ENCODE peak calls at places on chromosomes 16 and 17, in four cellular contexts. One of them, this sample, is unnamed.

GRCh38 chr16:28820016-28820415 is 2.8 kb upstream of the ATXN2L start:
- DNase-seq in epithelial cell of esophagus: no peak
- DNase-seq in BJ: no peak
- DNase-seq in NB4: no peak
- DNase-seq in this sample: no peak

GRCh38 chr17:73493212-73493814 is 150.9 kb downstream of the SDK2 start:
- DNase-seq in epithelial cell of esophagus: peak; percentile 36
- DNase-seq in BJ: no peak
- DNase-seq in NB4: no peak
- DNase-seq in this sample: no peak

GRCh38 chr17:77861981-77862645 is 96.4 kb upstream of the TNRC6C start:
- DNase-seq in BJ: no peak
- DNase-seq in epithelial cell of esophagus: no peak
- DNase-seq in NB4: no peak
- DNase-seq in this sample: no peak

GRCh38 chr17:56798916-56799315 is 34.8 kb downstream of the C17orf67 start:
- DNase-seq in epithelial cell of esophagus: no peak
- DNase-seq in NB4: peak; percentile 83
- DNase-seq in BJ: no peak
- DNase-seq in this sample: no peak

GRCh38 chr17:65074778-65075250 is 18.3 kb upstream of the GNA13 start:
- DNase-seq in NB4: no peak
- DNase-seq in epithelial cell of esophagus: no peak
- DNase-seq in BJ: no peak
- DNase-seq in this sample: no peak

GRCh38 chr16:48011888-48012658 is 143.7 kb downstream of the ABCC12 start:
- DNase-seq in BJ: no peak
- DNase-seq in epithelial cell of esophagus: no peak
- DNase-seq in NB4: no peak
- DNase-seq in this sample: no peak

GRCh38 chr17:35295686-35296085 is 52.8 kb downstream of the SLFN5 start:
- DNase-seq in epithelial cell of esophagus: no peak
- DNase-seq in BJ: no peak
- DNase-seq in NB4: no peak
- DNase-seq in this sample: no peak

GRCh38 chr16:73058616-73059409 is 10.9 kb upstream of the ZFHX3 start:
- DNase-seq in NB4: peak; percentile 63
- DNase-seq in BJ: no peak
- DNase-seq in epithelial cell of esophagus: peak; percentile 58
- DNase-seq in this sample: peak; percentile 53

GRCh38 chr16:47787695-47788094 is 326.6 kb downstream of the PHKB start:
- DNase-seq in epithelial cell of esophagus: peak; percentile 43
- DNase-seq in BJ: no peak
- DNase-seq in NB4: peak; percentile 32
- DNase-seq in this sample: peak; percentile 39

GRCh38 chr17:76866203-76866602 is 2.0 kb upstream of the MGAT5B start:
- DNase-seq in epithelial cell of esophagus: no peak
- DNase-seq in NB4: no peak
- DNase-seq in BJ: no peak
- DNase-seq in this sample: no peak

GRCh38 chr17:77427471-77427991 is 286.8 kb downstream of the SEC14L1 start:
- DNase-seq in NB4: no peak
- DNase-seq in BJ: no peak
- DNase-seq in epithelial cell of esophagus: peak; percentile 82
- DNase-seq in this sample: no peak

GRCh38 chr16:49644143-49644460 is 211.8 kb downstream of the ZNF423 start:
- DNase-seq in NB4: peak; percentile 23
- DNase-seq in epithelial cell of esophagus: no peak
- DNase-seq in BJ: no peak
- DNase-seq in this sample: no peak

GRCh38 chr16:72769876-72770275 is 278.1 kb downstream of the ZFHX3 start:
- DNase-seq in epithelial cell of esophagus: peak; percentile 8
- DNase-seq in BJ: no peak
- DNase-seq in NB4: no peak
- DNase-seq in this sample: no peak

GRCh38 chr16:2664522-2665096 is 17.7 kb upstream of the KCTD5 start:
- DNase-seq in BJ: no peak
- DNase-seq in epithelial cell of esophagus: peak; percentile 72
- DNase-seq in NB4: no peak
- DNase-seq in this sample: no peak

GRCh38 chr16:74304835-74305176 is 8.2 kb downstream of the PSMD7 start:
- DNase-seq in BJ: no peak
- DNase-seq in NB4: no peak
- DNase-seq in epithelial cell of esophagus: no peak
- DNase-seq in this sample: no peak

GRCh38 chr17:75506134-75506533 is 9.2 kb downstream of the CASKIN2 start:
- DNase-seq in NB4: no peak
- DNase-seq in BJ: no peak
- DNase-seq in epithelial cell of esophagus: no peak
- DNase-seq in this sample: no peak

GRCh38 chr16:67475051-67475450 is 5.9 kb downstream of the ATP6V0D1 start:
- DNase-seq in epithelial cell of esophagus: no peak
- DNase-seq in BJ: no peak
- DNase-seq in NB4: no peak
- DNase-seq in this sample: no peak

GRCh38 chr16:15961060-15961511 is 11.7 kb downstream of the ABCC1 start:
- DNase-seq in BJ: no peak
- DNase-seq in NB4: no peak
- DNase-seq in epithelial cell of esophagus: no peak
- DNase-seq in this sample: no peak

GRCh38 chr16:1333149-1333812 is at the start of gene BAIAP3:
- DNase-seq in BJ: no peak
- DNase-seq in epithelial cell of esophagus: peak; percentile 56
- DNase-seq in NB4: no peak
- DNase-seq in this sample: peak; percentile 44

GRCh38 chr16:19972111-19972510 is 87.5 kb upstream of the GPRC5B start:
- DNase-seq in NB4: no peak
- DNase-seq in epithelial cell of esophagus: no peak
- DNase-seq in BJ: no peak
- DNase-seq in this sample: no peak

GRCh38 chr17:37177234-37177633 is 198.6 kb upstream of the C17orf78 start:
- DNase-seq in BJ: no peak
- DNase-seq in NB4: no peak
- DNase-seq in epithelial cell of esophagus: peak; percentile 61
- DNase-seq in this sample: no peak

GRCh38 chr17:32551186-32551955 is 64.6 kb downstream of the CDK5R1 start:
- DNase-seq in BJ: no peak
- DNase-seq in epithelial cell of esophagus: peak; percentile 97
- DNase-seq in NB4: peak; percentile 67
- DNase-seq in this sample: no peak

GRCh38 chr16:68664297-68664696 is 19.2 kb downstream of the CDH3 start:
- DNase-seq in BJ: no peak
- DNase-seq in epithelial cell of esophagus: peak; percentile 63
- DNase-seq in NB4: no peak
- DNase-seq in this sample: no peak

GRCh38 chr16:30382398-30383015 is at the start of gene SEPTIN1:
- DNase-seq in NB4: no peak
- DNase-seq in epithelial cell of esophagus: no peak
- DNase-seq in BJ: no peak
- DNase-seq in this sample: no peak

GRCh38 chr17:71023631-71024030 is 854.3 kb downstream of the KCNJ2 start:
- DNase-seq in epithelial cell of esophagus: peak; percentile 1
- DNase-seq in NB4: no peak
- DNase-seq in BJ: no peak
- DNase-seq in this sample: no peak

GRCh38 chr16:50263940-50264929 is 2.1 kb upstream of the ADCY7 start:
- DNase-seq in NB4: peak; percentile 69
- DNase-seq in BJ: no peak
- DNase-seq in epithelial cell of esophagus: peak; percentile 45
- DNase-seq in this sample: no peak

GRCh38 chr17:54919456-54919855 is 18.8 kb downstream of the TOM1L1 start:
- DNase-seq in BJ: no peak
- DNase-seq in epithelial cell of esophagus: no peak
- DNase-seq in NB4: no peak
- DNase-seq in this sample: no peak

GRCh38 chr17:10805911-10806310 is 2.0 kb upstream of the TMEM238L start:
- DNase-seq in epithelial cell of esophagus: no peak
- DNase-seq in NB4: no peak
- DNase-seq in BJ: no peak
- DNase-seq in this sample: no peak

GRCh38 chr17:10807704-10808128 is 3.8 kb upstream of the TMEM238L start:
- DNase-seq in epithelial cell of esophagus: no peak
- DNase-seq in BJ: no peak
- DNase-seq in NB4: no peak
- DNase-seq in this sample: no peak

GRCh38 chr17:10809605-10810004 is 5.7 kb upstream of the TMEM238L start:
- DNase-seq in NB4: no peak
- DNase-seq in epithelial cell of esophagus: no peak
- DNase-seq in BJ: no peak
- DNase-seq in this sample: no peak

GRCh38 chr17:10804546-10804945 is 647 bp upstream of the TMEM238L start:
- DNase-seq in epithelial cell of esophagus: no peak
- DNase-seq in BJ: no peak
- DNase-seq in NB4: no peak
- DNase-seq in this sample: no peak

DNA sequence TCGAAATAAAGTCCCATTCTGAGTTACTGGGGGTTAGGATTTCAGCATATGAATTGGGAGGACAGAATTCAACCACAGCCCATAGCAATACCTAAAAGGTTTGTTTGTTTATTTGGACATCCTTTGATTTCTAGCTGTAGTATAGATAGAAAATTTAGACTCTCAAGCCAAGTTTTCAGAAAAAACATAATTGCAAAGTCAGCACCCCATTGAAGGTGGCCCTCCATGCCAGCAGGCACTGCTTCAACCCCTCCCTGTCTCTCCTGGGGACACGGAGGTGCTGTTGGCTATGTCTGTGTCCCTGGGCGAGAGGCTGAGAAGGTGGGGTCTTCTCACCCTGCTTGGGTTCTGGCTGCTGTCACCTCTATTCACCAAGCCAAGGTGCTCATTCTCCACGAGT is 3.0 kb upstream of the TMEM238L start:
- DNase-seq in BJ: no peak
- DNase-seq in NB4: no peak
- DNase-seq in epithelial cell of esophagus: no peak
- DNase-seq in this sample: no peak
- TF ChIP-seq CTCF in BJ: no peak
- TF ChIP-seq CTCF in NB4: no peak
- TF ChIP-seq CTCF in epithelial cell of esophagus: no peak
- TF ChIP-seq CTCF in this sample: no peak

GRCh38 chr17:50055055-50055425 is 870 bp upstream of the ITGA3 start:
- DNase-seq in epithelial cell of esophagus: peak; percentile 91
- DNase-seq in BJ: no peak
- DNase-seq in NB4: no peak
- DNase-seq in this sample: no peak

GRCh38 chr17:50057521-50057991 is 1.6 kb downstream of the ITGA3 start:
- DNase-seq in epithelial cell of esophagus: no peak
- DNase-seq in BJ: no peak
- DNase-seq in NB4: no peak
- DNase-seq in this sample: no peak

GRCh38 chr17:50055426-50056216 is at the start of gene ITGA3:
- DNase-seq in BJ: no peak
- DNase-seq in epithelial cell of esophagus: peak; percentile 96
- DNase-seq in NB4: peak; percentile 52
- DNase-seq in this sample: peak; percentile 41

GRCh38 chr17:50056961-50057330 is 1.0 kb downstream of the ITGA3 start:
- DNase-seq in epithelial cell of esophagus: peak; percentile 51
- DNase-seq in NB4: no peak
- DNase-seq in BJ: no peak
- DNase-seq in this sample: no peak

DNA sequence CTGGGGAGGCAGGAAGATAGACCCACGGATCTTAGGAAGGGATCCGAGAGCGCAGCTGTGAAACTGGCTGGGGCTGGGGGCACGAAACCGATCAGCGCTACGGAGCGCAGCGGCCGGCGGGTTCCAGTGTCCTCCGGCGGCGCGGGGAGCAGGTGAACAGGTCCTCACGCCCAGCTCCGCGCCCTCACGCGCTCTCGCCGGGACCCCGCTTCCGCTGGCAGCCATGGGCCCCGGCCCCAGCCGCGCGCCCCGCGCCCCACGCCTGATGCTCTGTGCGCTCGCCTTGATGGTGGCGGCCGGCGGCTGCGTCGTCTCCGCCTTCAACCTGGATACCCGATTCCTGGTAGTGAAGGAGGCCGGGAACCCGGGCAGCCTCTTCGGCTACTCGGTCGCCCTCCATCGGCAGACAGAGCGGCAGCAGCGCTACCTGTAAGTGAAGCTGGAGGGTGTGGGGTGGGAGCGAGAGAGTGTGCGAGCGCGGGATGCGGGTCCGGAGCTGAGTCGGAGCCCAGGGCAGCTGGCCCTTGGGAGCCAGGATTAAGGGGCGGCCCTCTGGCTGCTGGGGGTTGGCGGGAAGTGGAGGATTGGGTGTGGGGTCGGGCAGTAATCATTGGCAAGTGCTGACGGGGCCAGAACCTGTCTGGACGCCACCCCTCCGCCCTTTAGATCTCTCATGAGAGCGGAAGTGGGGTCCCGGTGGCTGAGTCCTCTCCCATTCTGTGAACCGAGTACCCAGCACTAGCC is 479 bp downstream of the ITGA3 start:
- DNase-seq in BJ: no peak
- DNase-seq in epithelial cell of esophagus: peak; percentile 76
- DNase-seq in NB4: peak; percentile 60
- DNase-seq in this sample: peak; percentile 61
- TF ChIP-seq CTCF in BJ: peak; percentile 58
- TF ChIP-seq CTCF in epithelial cell of esophagus: peak; percentile 42
- TF ChIP-seq CTCF in NB4: peak; percentile 13
- TF ChIP-seq CTCF in this sample: peak; percentile 57

DNA sequence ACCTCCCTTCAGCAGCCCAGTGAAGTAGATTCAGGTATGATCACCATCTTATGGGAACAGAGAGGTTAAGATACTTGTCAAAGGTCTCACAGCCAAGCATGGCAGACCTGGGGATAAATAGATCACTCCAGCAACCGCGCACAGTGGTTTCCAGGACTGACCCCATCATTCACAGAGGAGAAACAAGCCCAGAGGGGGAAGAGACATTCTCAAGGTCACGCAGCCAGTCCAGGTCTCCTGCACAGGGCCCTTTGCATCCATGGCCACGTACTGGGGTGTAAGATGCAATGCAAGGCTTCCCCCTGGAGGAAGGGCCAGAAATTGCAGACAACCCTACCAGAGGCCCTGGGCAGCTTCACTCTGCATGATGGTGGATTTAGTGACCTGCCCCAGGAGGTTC is 19.9 kb downstream of the TLE7 start:
- DNase-seq in epithelial cell of esophagus: peak; percentile 50
- DNase-seq in BJ: no peak
- DNase-seq in NB4: peak; percentile 47
- DNase-seq in this sample: peak; percentile 14
- TF ChIP-seq CTCF in epithelial cell of esophagus: peak; percentile 54
- TF ChIP-seq CTCF in BJ: peak; percentile 38
- TF ChIP-seq CTCF in NB4: peak; percentile 62
- TF ChIP-seq CTCF in this sample: peak; percentile 53

GRCh38 chr17:39014044-39014794 is 47.0 kb upstream of the FBXO47 start:
- DNase-seq in NB4: no peak
- DNase-seq in BJ: no peak
- DNase-seq in epithelial cell of esophagus: peak; percentile 36
- DNase-seq in this sample: no peak

GRCh38 chr17:39018267-39019134 is 51.3 kb upstream of the FBXO47 start:
- DNase-seq in epithelial cell of esophagus: no peak
- DNase-seq in NB4: peak; percentile 85
- DNase-seq in BJ: no peak
- DNase-seq in this sample: no peak

GRCh38 chr17:39014795-39015545 is 47.8 kb upstream of the FBXO47 start:
- DNase-seq in epithelial cell of esophagus: no peak
- DNase-seq in NB4: peak; percentile 93
- DNase-seq in BJ: no peak
- DNase-seq in this sample: no peak

GRCh38 chr17:39015546-39015935 is 48.3 kb upstream of the FBXO47 start:
- DNase-seq in BJ: no peak
- DNase-seq in NB4: no peak
- DNase-seq in epithelial cell of esophagus: no peak
- DNase-seq in this sample: no peak

GRCh38 chr17:39016193-39017153 is 49.3 kb upstream of the FBXO47 start:
- DNase-seq in BJ: no peak
- DNase-seq in NB4: peak; percentile 69
- DNase-seq in epithelial cell of esophagus: peak; percentile 20
- DNase-seq in this sample: no peak
- TF ChIP-seq CTCF in BJ: no peak
- TF ChIP-seq CTCF in NB4: no peak
- TF ChIP-seq CTCF in epithelial cell of esophagus: no peak
- TF ChIP-seq CTCF in this sample: no peak